ENCODE peak calls at places on chromosomes 3 and 15, in six cellular contexts. W is G401; E is psoas muscle; R is iPS-NIHi11; G is activated CD4-positive, alpha-beta T cell treated with anti-CD3 and anti-CD28 coated beads for 4 hours; K is AG04450. V is an unnamed sample.

GRCh38 chr3:184336484-184337230 is 743 bp upstream of the FAM131A start:
- DNase-seq in R (no peak), W (peak; percentile 91), G (no peak), E (peak; percentile 62), K (no peak), V (no peak)

GRCh38 chr3:184282941-184283340 is 7.1 kb downstream of the ECE2 start:
- DNase-seq in E (no peak), W (no peak), G (no peak), K (no peak), R (no peak), V (no peak)

GRCh38 chr3:76724075-76724474 is 315.8 kb upstream of the ROBO2 start:
- DNase-seq in R (no peak), K (no peak), W (no peak), G (no peak), E (no peak), V (no peak)

GRCh38 chr3:9916734-9917680 is at the start of gene IL17RC:
- DNase-seq in G (peak; percentile 39), E (peak; percentile 94), R (peak; percentile 86), W (peak; percentile 86), K (peak; percentile 39), V (peak; percentile 47)

GRCh38 chr3:60935709-60936108 is 315.5 kb downstream of the FHIT start:
- DNase-seq in G (no peak), W (no peak), E (no peak), R (no peak), K (peak; percentile 8), V (no peak)

GRCh38 chr3:71504250-71505036 is 79.1 kb downstream of the FOXP1 start:
- DNase-seq in E (no peak), K (peak; percentile 64), G (peak; percentile 72), R (no peak), W (no peak), V (peak; percentile 56)

GRCh38 chr3:114624676-114625181 is 330.9 kb downstream of the TIGIT start:
- DNase-seq in R (peak; percentile 31), K (peak; percentile 92), G (no peak), E (peak; percentile 98), W (peak; percentile 86), V (no peak)

GRCh38 chr3:108221403-108221802 is 821 bp downstream of the IFT57 start:
- DNase-seq in W (peak; percentile 15), R (no peak), E (no peak), G (no peak), K (no peak), V (no peak)

GRCh38 chr3:138051946-138052802 is 42.2 kb downstream of the CLDN18 start:
- DNase-seq in E (no peak), R (peak; percentile 58), W (peak; percentile 66), K (peak; percentile 15), G (no peak), V (no peak)

GRCh38 chr3:104952160-104952559 is 414.5 kb upstream of the ALCAM start:
- DNase-seq in G (no peak), R (no peak), E (no peak), K (no peak), W (no peak), V (no peak)

GRCh38 chr3:127959873-127960272 is 44.8 kb downstream of the KBTBD12 start:
- DNase-seq in W (peak; percentile 63), G (no peak), E (no peak), K (no peak), R (peak; percentile 75), V (no peak)

GRCh38 chr3:123446210-123446609 is 2.7 kb downstream of the ADCY5 start:
- DNase-seq in E (no peak), K (no peak), G (no peak), W (no peak), R (no peak), V (no peak)

GRCh38 chr15:77905301-77905920 is 172.1 kb downstream of the TBC1D2B start:
- DNase-seq in W (peak; percentile 59), R (no peak), G (no peak), K (no peak), E (no peak), V (no peak)

GRCh38 chr15:83830381-83830780 is 176.5 kb downstream of the ADAMTSL3 start:
- DNase-seq in K (no peak), R (no peak), G (no peak), W (no peak), E (no peak), V (no peak)

GRCh38 chr3:31917303-31917903 is 63.7 kb downstream of the OSBPL10 start:
- DNase-seq in K (no peak), E (no peak), R (no peak), W (no peak), G (no peak), V (no peak)

GRCh38 chr3:173465112-173465511 is 67.6 kb downstream of the NLGN1 start:
- DNase-seq in E (no peak), G (no peak), R (no peak), K (no peak), W (no peak), V (no peak)

GRCh38 chr3:72537448-72537847 is 310.8 kb downstream of the SHQ1 start:
- DNase-seq in G (no peak), R (no peak), W (no peak), E (no peak), K (no peak), V (no peak)

GRCh38 chr3:23633261-23633960 is 172.3 kb upstream of the UBE2E1 start:
- DNase-seq in G (no peak), E (no peak), K (no peak), R (no peak), W (no peak), V (no peak)

GRCh38 chr15:41568350-41569017 is 9.5 kb downstream of the TYRO3 start:
- DNase-seq in E (no peak), W (no peak), R (peak; percentile 75), K (no peak), G (no peak), V (no peak)

GRCh38 chr3:177035678-177036077 is 161.6 kb downstream of the TBL1XR1 start:
- DNase-seq in W (no peak), G (no peak), R (no peak), K (no peak), E (no peak), V (no peak)

GRCh38 chr3:62686916-62687315 is 188.3 kb downstream of the CADPS start:
- DNase-seq in E (no peak), W (no peak), R (no peak), K (no peak), G (no peak), V (no peak)

GRCh38 chr3:10546887-10547286 is 41.5 kb upstream of the ATP2B2 start:
- DNase-seq in E (no peak), R (no peak), W (peak; percentile 87), K (no peak), G (no peak), V (no peak)

GRCh38 chr15:67185621-67186225 is 68.7 kb downstream of the AAGAB start:
- DNase-seq in W (no peak), E (peak; percentile 61), G (no peak), K (no peak), R (no peak), V (no peak)

GRCh38 chr15:47439146-47439869 is 278.0 kb upstream of the SEMA6D start:
- DNase-seq in W (no peak), E (no peak), R (no peak), K (no peak), G (no peak), V (no peak)

GRCh38 chr3:138945646-138946553 is 1.0 kb downstream of the FOXL2 start:
- DNase-seq in K (no peak), G (no peak), E (peak; percentile 72), R (peak; percentile 35), W (no peak), V (peak; percentile 29)

GRCh38 chr3:182255095-182255600 is 538.2 kb upstream of the ATP11B start:
- DNase-seq in K (no peak), G (no peak), R (no peak), W (no peak), E (no peak), V (no peak)

GRCh38 chr15:31372635-31373091 is 46.0 kb downstream of the KLF13 start:
- DNase-seq in E (peak; percentile 92), K (peak; percentile 34), R (peak; percentile 82), W (peak; percentile 28), G (no peak), V (no peak)

GRCh38 chr3:43194490-43195115 is 88.7 kb upstream of the POMGNT2 start:
- DNase-seq in R (no peak), K (no peak), G (peak; percentile 24), W (no peak), E (no peak), V (no peak)

GRCh38 chr3:49813497-49814174 is at the start of gene UBA7:
- DNase-seq in E (peak; percentile 65), R (no peak), K (no peak), W (peak; percentile 7), G (peak; percentile 17), V (peak; percentile 29)

GRCh38 chr3:129005526-129006303 is 4.6 kb downstream of the EFCC1 start:
- DNase-seq in E (no peak), K (peak; percentile 29), G (no peak), R (no peak), W (no peak), V (no peak)

GRCh38 chr15:74306801-74307217 is 60.6 kb downstream of the CYP11A1 start:
- DNase-seq in R (no peak), G (no peak), E (no peak), W (no peak), K (no peak), V (no peak)